ENCODE peak calls at places on chromosomes 11 and 22, in eight cellular contexts. V, N, M, U, X, E, C and Z are unnamed samples.

GRCh38 chr11:17389957-17390649 is 1.6 kb upstream of the KCNJ11 start:
- DNase-seq in C (no peak), U (no peak), E (no peak), V (no peak), N (no peak), X (no peak), M (no peak), Z (no peak)

GRCh38 chr11:74154621-74155281 is 16.1 kb downstream of the C2CD3 start:
- DNase-seq in C (no peak), M (peak; percentile 22), X (no peak), U (no peak), E (no peak), V (no peak), N (no peak), Z (peak; percentile 61)

GRCh38 chr11:119169272-119169719 is 771 bp downstream of the NLRX1 start:
- DNase-seq in X (no peak), U (no peak), N (peak; percentile 72), C (peak; percentile 72), E (no peak), M (peak; percentile 31), V (peak; percentile 40), Z (peak; percentile 40)

GRCh38 chr11:120229451-120230424 is 10.2 kb upstream of the POU2F3 start:
- DNase-seq in E (no peak), V (peak; percentile 36), M (peak; percentile 40), N (no peak), C (no peak), U (no peak), X (no peak), Z (peak; percentile 52)

GRCh38 chr11:71385091-71385490 is 63.1 kb downstream of the DHCR7 start:
- DNase-seq in X (no peak), E (no peak), M (no peak), V (no peak), U (no peak), C (no peak), N (no peak), Z (no peak)

GRCh38 chr11:96567193-96567592 is 177.4 kb downstream of the JRKL start:
- DNase-seq in U (no peak), V (no peak), E (no peak), X (no peak), C (no peak), N (no peak), M (peak; percentile 2), Z (peak; percentile 29)

GRCh38 chr11:60993611-60994010 is 22.1 kb downstream of the CD6 start:
- DNase-seq in E (no peak), U (no peak), V (no peak), M (no peak), C (no peak), N (no peak), X (no peak), Z (no peak)

GRCh38 chr11:78549624-78550409 is 24.8 kb downstream of the NARS2 start:
- DNase-seq in C (no peak), E (no peak), V (no peak), X (no peak), M (no peak), N (no peak), U (no peak), Z (no peak)

GRCh38 chr22:50112151-50113118 is 22.6 kb downstream of the MOV10L1 start:
- DNase-seq in C (no peak), V (peak; percentile 14), M (peak; percentile 56), E (no peak), U (no peak), N (no peak), X (peak; percentile 85), Z (peak; percentile 90)

GRCh38 chr11:5004429-5005274 is 10.0 kb downstream of the OR51L1 start:
- DNase-seq in C (peak; percentile 18), N (no peak), U (peak; percentile 53), E (no peak), X (peak; percentile 68), M (peak; percentile 62), V (peak; percentile 58), Z (peak; percentile 78)

GRCh38 chr11:12409621-12410005 is 32.2 kb downstream of the PARVA start:
- DNase-seq in N (no peak), C (no peak), X (no peak), E (no peak), V (no peak), U (no peak), M (peak; percentile 46), Z (no peak)

GRCh38 chr11:117172678-117173421 is 5.7 kb upstream of the SIDT2 start:
- DNase-seq in E (no peak), M (peak; percentile 65), C (no peak), X (peak; percentile 8), N (no peak), U (no peak), V (no peak), Z (peak; percentile 52)

GRCh38 chr11:132920391-132921095 is 611.8 kb downstream of the OPCML start:
- DNase-seq in C (no peak), V (no peak), E (no peak), U (no peak), N (no peak), M (no peak), X (no peak), Z (no peak)

GRCh38 chr22:24440718-24441405 is 13.5 kb downstream of the ADORA2A start:
- DNase-seq in X (no peak), V (no peak), U (no peak), N (no peak), M (no peak), C (no peak), E (no peak), Z (no peak)

GRCh38 chr11:110196241-110196754 is 100.1 kb downstream of the RDX start:
- DNase-seq in X (peak; percentile 81), C (no peak), M (peak; percentile 99), V (no peak), E (no peak), N (no peak), U (no peak), Z (peak; percentile 75)

DNA sequence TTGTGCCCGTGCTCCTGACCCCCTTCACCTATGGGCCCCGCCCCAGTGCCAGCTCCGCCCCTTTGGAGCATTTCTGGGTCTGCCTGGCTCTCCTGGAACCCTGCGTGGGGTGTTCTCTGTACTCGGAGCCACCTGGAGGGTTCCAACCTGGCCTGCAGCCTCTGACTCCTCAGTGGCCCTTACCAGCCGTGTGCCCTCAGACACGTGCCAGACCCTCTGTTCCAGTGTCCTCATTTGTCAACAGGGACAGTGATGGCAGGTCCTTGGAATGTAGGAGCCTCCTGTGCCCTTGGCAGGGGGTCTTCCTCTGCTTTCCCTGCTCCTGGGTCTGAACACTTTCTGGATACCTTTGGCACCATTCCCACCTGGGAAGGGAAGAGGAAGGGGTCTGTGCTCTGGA is 96.4 kb downstream of the CACNA1I start:
- DNase-seq in E (no peak), X (no peak), U (no peak), N (no peak), M (no peak), C (no peak), V (no peak), Z (no peak)
- TF ChIP-seq CTCF in E (no peak), X (no peak), U (no peak), N (no peak), M (no peak), C (no peak), V (no peak), Z (no peak)

GRCh38 chr11:32430586-32431357 is 4.6 kb downstream of the WT1 start:
- DNase-seq in V (no peak), N (no peak), X (no peak), C (peak; percentile 57), E (no peak), U (peak; percentile 5), M (no peak), Z (peak; percentile 33)
- TF ChIP-seq CTCF in V (no peak), N (no peak), X (peak; percentile 36), C (no peak), E (no peak), U (peak; percentile 40), M (peak; percentile 31), Z (peak; percentile 5)

DNA sequence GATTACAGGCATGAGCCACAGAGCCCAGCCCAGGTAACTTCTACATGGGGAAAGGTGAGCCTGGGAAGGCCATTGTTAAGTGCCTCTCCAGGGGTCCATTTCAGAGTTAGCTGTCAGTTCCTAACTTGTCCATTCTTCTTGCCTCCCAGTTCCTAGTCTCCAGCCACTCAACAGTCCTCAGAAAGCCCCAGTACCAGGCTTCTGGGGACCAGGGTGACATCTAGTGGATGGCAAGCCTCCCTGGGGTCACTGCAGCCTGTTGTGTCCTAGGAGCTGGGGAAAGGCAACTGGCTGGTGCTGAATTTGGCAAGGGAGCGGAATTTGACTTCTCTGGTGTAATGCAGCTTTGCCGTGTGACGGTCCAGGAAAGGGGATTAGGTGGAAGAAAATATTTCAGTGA is 2.1 kb downstream of the LGALS12 start:
- DNase-seq in V (peak; percentile 72), M (peak; percentile 15), N (no peak), C (no peak), U (no peak), X (no peak), E (no peak), Z (peak; percentile 57)
- TF ChIP-seq CTCF in V (peak; percentile 14), M (no peak), N (no peak), C (peak; percentile 25), U (peak; percentile 36), X (peak; percentile 53), E (no peak), Z (no peak)

GRCh38 chr22:23402275-23403151 is 177.6 kb downstream of the IGLL1 start:
- DNase-seq in V (peak; percentile 88), N (peak; percentile 67), M (peak; percentile 40), C (peak; percentile 89), E (peak; percentile 17), U (peak; percentile 77), X (peak; percentile 28), Z (peak; percentile 40)
- TF ChIP-seq CTCF in V (peak; percentile 88), N (peak; percentile 31), M (no peak), C (peak; percentile 46), E (peak; percentile 19), U (peak; percentile 72), X (peak; percentile 55), Z (peak; percentile 34)

GRCh38 chr11:2150206-2150847 is 10.7 kb downstream of the INS start:
- DNase-seq in M (peak; percentile 47), U (no peak), N (no peak), E (no peak), C (no peak), X (no peak), V (no peak), Z (peak; percentile 78)
- TF ChIP-seq CTCF in M (peak; percentile 48), U (peak; percentile 70), N (no peak), E (no peak), C (no peak), X (peak; percentile 75), V (peak; percentile 20), Z (peak; percentile 70)

GRCh38 chr11:68148071-68148805 is 27.1 kb upstream of the CHKA start:
- DNase-seq in V (no peak), E (no peak), N (no peak), C (no peak), U (no peak), M (no peak), X (no peak), Z (no peak)

GRCh38 chr11:68150029-68150428 is 28.8 kb upstream of the CHKA start:
- DNase-seq in U (no peak), C (no peak), N (no peak), X (peak; percentile 67), M (peak; percentile 21), E (no peak), V (peak; percentile 78), Z (peak; percentile 93)

GRCh38 chr11:68146704-68147474 is 25.7 kb upstream of the CHKA start:
- DNase-seq in N (no peak), C (no peak), U (no peak), E (no peak), M (peak; percentile 26), V (peak; percentile 85), X (peak; percentile 28), Z (peak; percentile 61)

GRCh38 chr11:68149417-68149816 is 28.2 kb upstream of the CHKA start:
- DNase-seq in U (no peak), E (no peak), X (no peak), V (no peak), C (no peak), N (no peak), M (no peak), Z (no peak)

GRCh38 chr11:68148882-68149281 is 27.7 kb upstream of the CHKA start:
- DNase-seq in M (no peak), C (no peak), E (no peak), N (no peak), X (no peak), V (no peak), U (no peak), Z (no peak)
- TF ChIP-seq CTCF in M (no peak), C (no peak), E (no peak), N (no peak), X (no peak), V (no peak), U (no peak), Z (no peak)